ENCODE peak calls at places on chromosomes 4 and X, in four cellular contexts. F is SK-N-SH, X is HepG2, W is HCT116. Q is an unnamed sample.

GRCh38 chr4:130478406-130478805 is 1382.5 kb downstream of the C4orf33 start:
- DNase-seq in F (no peak), X (no peak), W (no peak), Q (no peak)

GRCh38 chrX:50691820-50692219 is 122.2 kb downstream of the SHROOM4 start:
- DNase-seq in F (peak), X (peak), W (peak), Q (peak)

GRCh38 chrX:13151806-13152510 is 107.5 kb upstream of the FAM9C start:
- DNase-seq in F (no peak), X (no peak), W (no peak), Q (no peak)

GRCh38 chr4:10582059-10582686 is 102.4 kb downstream of the CLNK start:
- DNase-seq in F (peak), X (peak), W (peak), Q (peak)

GRCh38 chrX:19382500-19383145 is 38.9 kb downstream of the PDHA1 start:
- DNase-seq in F (peak), X (peak), W (peak), Q (peak)

GRCh38 chrX:16148896-16149295 is 18.4 kb upstream of the MAGEB17 start:
- DNase-seq in F (no peak), X (no peak), W (no peak), Q (no peak)

GRCh38 chr4:147682755-147683154 is 1.2 kb downstream of the PRMT9 start:
- DNase-seq in F (peak), X (no peak), W (no peak), Q (no peak)

GRCh38 chrX:153662266-153662665 is 11.3 kb downstream of the PNCK start:
- DNase-seq in F (peak), X (peak), W (peak), Q (no peak)

GRCh38 chr4:3387154-3387942 is 54.4 kb upstream of the HGFAC start:
- DNase-seq in F (no peak), X (no peak), W (no peak), Q (no peak)

GRCh38 chr4:1802151-1802715 is 9.1 kb downstream of the FGFR3 start:
- DNase-seq in F (no peak), X (peak), W (no peak), Q (no peak)

GRCh38 chr4:81970454-81970853 is 403.3 kb downstream of the HNRNPD start:
- DNase-seq in F (no peak), X (no peak), W (no peak), Q (no peak)

DNA sequence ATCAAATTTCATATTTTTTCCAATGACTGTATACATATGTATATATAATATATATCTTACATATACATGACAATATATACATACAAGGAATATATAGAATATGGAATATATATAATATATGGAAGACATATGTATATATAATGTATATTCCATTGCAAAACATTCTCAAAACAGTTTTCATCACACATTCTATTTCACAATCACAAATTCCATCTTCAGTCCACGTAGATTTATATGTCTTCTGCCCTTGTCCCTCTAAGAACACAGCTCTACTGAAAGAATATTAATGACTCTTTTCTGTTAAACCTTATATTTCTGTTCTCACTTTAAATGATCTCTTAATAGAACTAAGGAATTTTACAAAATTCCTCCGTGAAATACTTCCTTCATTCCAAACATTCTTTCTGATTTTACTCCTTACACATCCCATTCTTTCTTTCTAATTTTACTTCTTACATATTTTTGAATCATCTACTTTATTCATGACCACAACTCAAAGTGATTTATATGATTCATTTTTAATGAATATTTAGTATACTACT is 1043.1 kb upstream of the PABPC4L start:
- DNase-seq in F (no peak), X (no peak), W (no peak), Q (no peak)
- TF ChIP-seq JUND in F (no peak), X (no peak), W (no peak), Q (no peak)

GRCh38 chr4:171203425-171203824 is 609.8 kb upstream of the GALNTL6 start:
- DNase-seq in F (no peak), X (no peak), W (no peak), Q (peak)

GRCh38 chr4:171202908-171203307 is 610.3 kb upstream of the GALNTL6 start:
- DNase-seq in F (no peak), X (no peak), W (no peak), Q (no peak)
- TF ChIP-seq JUND in F (no peak), X (no peak), W (no peak), Q (no peak)

GRCh38 chr4:18021720-18022571 is at the start of gene LCORL:
- DNase-seq in F (peak), X (peak), W (peak), Q (peak)

GRCh38 chr4:18020671-18021469 is 685 bp downstream of the LCORL start:
- DNase-seq in F (peak), X (peak), W (peak), Q (peak)

GRCh38 chr4:18020145-18020670 is 1.3 kb downstream of the LCORL start:
- DNase-seq in F (no peak), X (no peak), W (no peak), Q (peak)

GRCh38 chr4:18022572-18023039 is 1.1 kb upstream of the LCORL start:
- DNase-seq in F (peak), X (no peak), W (no peak), Q (peak)

GRCh38 chr4:18021470-18021719 is 160 bp downstream of the LCORL start:
- DNase-seq in F (peak), X (no peak), W (no peak), Q (peak)
- TF ChIP-seq JUND in F (no peak), X (no peak), W (no peak), Q (no peak)

GRCh38 chr4:113189546-113189945 is 140.1 kb downstream of the ANK2 start:
- DNase-seq in F (no peak), X (no peak), W (no peak), Q (no peak)
- TF ChIP-seq JUND in F (no peak), X (no peak), W (no peak), Q (no peak)

Q was measured in T47D.